ENCODE peak calls at places on chromosomes 11 and 22, in ten cellular contexts. P is NCI-H1092; E is activated effector memory CD4-positive, alpha-beta T cell treated with anti-CD3 and anti-CD28 coated beads, Interleukin-2, amount 50 U/mL, for 16 hours; U is activated naive CD4-positive, alpha-beta T cell treated with anti-CD3 and anti-CD28 coated beads, Interleukin-2, amount 50 U/mL, for 16 hours; K is GM18507; Y is HFF-Myc; Z is mesendoderm; V is heart left ventricle; N is brain microvascular endothelial cell; Q is posterior cingulate gyrus. M is an unnamed sample.

GRCh38 chr11:2837096-2837601 is 48.4 kb downstream of the CDKN1C start:
- DNase-seq in E (no peak), Q (no peak), K (no peak), Y (no peak), V (peak; percentile 82), U (no peak), N (peak; percentile 3), P (no peak), Z (peak; percentile 52), M (no peak)

GRCh38 chr11:61480936-61481335 is 27.6 kb upstream of the LRRC10B start:
- DNase-seq in E (no peak), P (peak; percentile 63), Z (peak; percentile 97), Y (no peak), N (peak; percentile 16), K (no peak), U (no peak), Q (no peak), V (no peak), M (no peak)

GRCh38 chr11:109046284-109046992 is 375.6 kb upstream of the C11orf87 start:
- DNase-seq in P (no peak), Z (no peak), E (no peak), U (no peak), K (no peak), V (no peak), Q (no peak), Y (no peak), N (no peak), M (no peak)

GRCh38 chr11:2136209-2136951 is 2.8 kb downstream of the IGF2 start:
- DNase-seq in P (no peak), K (no peak), V (no peak), Y (no peak), U (no peak), Q (peak; percentile 62), E (no peak), Z (no peak), N (no peak), M (no peak)

GRCh38 chr11:9266132-9266736 is 1.1 kb upstream of the DENND5A start:
- DNase-seq in Y (no peak), P (no peak), Q (no peak), U (no peak), K (no peak), Z (no peak), N (no peak), E (no peak), V (no peak), M (no peak)

GRCh38 chr11:107707128-107707760 is 4.6 kb downstream of the SLN start:
- DNase-seq in Z (no peak), U (no peak), E (no peak), Q (no peak), V (no peak), Y (no peak), K (no peak), P (no peak), N (no peak), M (no peak)

GRCh38 chr11:94882931-94883330 is 90.4 kb downstream of the CWC15 start:
- DNase-seq in E (no peak), N (no peak), P (no peak), V (no peak), Q (no peak), Y (no peak), Z (no peak), K (no peak), U (no peak), M (no peak)

GRCh38 chr22:32590556-32590955 is 115.9 kb downstream of the FBXO7 start:
- DNase-seq in Z (no peak), P (no peak), K (no peak), U (no peak), Q (no peak), N (peak; percentile 29), Y (no peak), V (no peak), E (no peak), M (no peak)

GRCh38 chr11:121829159-121829643 is 286.8 kb downstream of the BLID start:
- DNase-seq in Z (no peak), Y (peak; percentile 80), U (no peak), P (no peak), Q (no peak), E (no peak), V (peak; percentile 15), N (peak; percentile 99), K (no peak), M (no peak)

GRCh38 chr11:92329644-92330043 is 105.0 kb downstream of the FAT3 start:
- DNase-seq in K (no peak), E (no peak), N (peak; percentile 20), Z (peak; percentile 38), Q (no peak), P (no peak), U (no peak), Y (no peak), V (no peak), M (no peak)

GRCh38 chr22:44981857-44982256 is 27.9 kb downstream of the PHF21B start:
- DNase-seq in U (no peak), P (no peak), E (no peak), Y (no peak), Z (no peak), N (no peak), V (no peak), Q (peak; percentile 47), K (no peak), M (no peak)

GRCh38 chr11:61971177-61972111 is 4.0 kb upstream of the FTH1 start:
- DNase-seq in Z (peak; percentile 100), K (no peak), P (peak; percentile 79), Y (peak; percentile 96), E (peak; percentile 76), N (peak; percentile 99), Q (peak; percentile 97), U (peak; percentile 52), V (peak; percentile 99), M (no peak)

GRCh38 chr22:40720538-40721256 is 41.4 kb downstream of the MCHR1 start:
- DNase-seq in P (no peak), N (no peak), E (no peak), U (no peak), Z (no peak), V (no peak), K (no peak), Y (no peak), Q (no peak), M (no peak)

GRCh38 chr22:43312608-43313007 is 30.6 kb downstream of the SCUBE1 start:
- DNase-seq in Q (peak; percentile 57), E (no peak), U (no peak), V (peak; percentile 36), Z (no peak), Y (no peak), P (no peak), K (no peak), N (no peak), M (no peak)